ENCODE peak calls at places on chromosomes 6 and 20, in seven cellular contexts. C is IMR-90, Y is H1, Q is mammary epithelial cell, P is HepG2, I is HCT116, V is astrocyte. H is an unnamed sample.
A peak's percentile ranks its signal among the peaks of the same experiment; 100 is the strongest.

GRCh38 chr6:121791396-121792315 is 356.2 kb downstream of the GJA1 start:
- DNase-seq in C (no peak), Y (no peak), Q (no peak), P (no peak), I (no peak), V (no peak), H (no peak)

GRCh38 chr6:23137596-23137995 is 568.2 kb downstream of the HDGFL1 start:
- DNase-seq in C (peak; percentile 49), Y (no peak), Q (no peak), P (no peak), I (no peak), V (peak; percentile 52), H (no peak)

GRCh38 chr6:154039231-154039842 is at the start of gene OPRM1:
- DNase-seq in C (no peak), Y (peak; percentile 95), Q (peak; percentile 24), P (no peak), I (no peak), V (peak; percentile 4), H (no peak)

GRCh38 chr6:44512868-44513641 is 125.5 kb downstream of the CDC5L start:
- DNase-seq in C (no peak), Y (peak; percentile 26), Q (peak; percentile 21), P (no peak), I (peak; percentile 12), V (peak; percentile 61), H (peak; percentile 3)

GRCh38 chr20:725491-725890 is 42.8 kb downstream of the SLC52A3 start:
- DNase-seq in C (no peak), Y (no peak), Q (no peak), P (no peak), I (no peak), V (no peak), H (no peak)

GRCh38 chr20:1263853-1264252 is 2.2 kb upstream of the SNPH start:
- DNase-seq in C (peak; percentile 60), Y (no peak), Q (no peak), P (no peak), I (no peak), V (peak; percentile 16), H (no peak)

GRCh38 chr6:32436995-32437836 is 2.5 kb upstream of the HLA-DRA start:
- DNase-seq in C (peak; percentile 17), Y (no peak), Q (no peak), P (no peak), I (no peak), V (no peak), H (peak; percentile 93)

GRCh38 chr6:108850669-108851467 is 2.6 kb downstream of the ARMC2 start:
- DNase-seq in C (no peak), Y (no peak), Q (no peak), P (peak; percentile 15), I (no peak), V (no peak), H (no peak)

GRCh38 chr20:44309763-44310663 is 989 bp downstream of the FITM2 start:
- DNase-seq in C (peak; percentile 58), Y (no peak), Q (peak; percentile 39), P (no peak), I (no peak), V (peak; percentile 25), H (peak; percentile 6)

GRCh38 chr6:119361209-119361608 is 11.6 kb upstream of the MAN1A1 start:
- DNase-seq in C (no peak), Y (no peak), Q (no peak), P (no peak), I (no peak), V (no peak), H (no peak)

GRCh38 chr6:34241351-34242215 is 4.9 kb downstream of the HMGA1 start:
- DNase-seq in C (no peak), Y (no peak), Q (no peak), P (no peak), I (no peak), V (no peak), H (no peak)

GRCh38 chr20:59405819-59406218 is 105.4 kb downstream of the EDN3 start:
- DNase-seq in C (no peak), Y (no peak), Q (no peak), P (no peak), I (no peak), V (no peak), H (no peak)

GRCh38 chr6:166293731-166294584 is 14.2 kb downstream of the PRR18 start:
- DNase-seq in C (no peak), Y (no peak), Q (no peak), P (no peak), I (no peak), V (no peak), H (no peak)

GRCh38 chr20:6828794-6829423 is 61.4 kb downstream of the BMP2 start:
- DNase-seq in C (peak; percentile 43), Y (peak; percentile 69), Q (peak; percentile 68), P (peak; percentile 74), I (peak; percentile 21), V (peak; percentile 12), H (peak; percentile 65)

GRCh38 chr20:54470697-54471096 is 4.7 kb upstream of the DOK5 start:
- DNase-seq in C (no peak), Y (no peak), Q (no peak), P (no peak), I (no peak), V (no peak), H (no peak)
- H2AFZ ChIP-seq in C (no peak overlapping the region), Y (no peak overlapping the region), Q (no peak overlapping the region), P (no peak overlapping the region), I (no peak overlapping the region), V (no peak overlapping the region), H (no peak overlapping the region)

GRCh38 chr20:40050596-40050995 is 638.4 kb downstream of the MAFB start:
- DNase-seq in C (no peak), Y (no peak), Q (peak; percentile 75), P (no peak), I (no peak), V (no peak), H (no peak)
- H2AFZ ChIP-seq in C (no peak overlapping the region), Y (no peak overlapping the region), Q (no peak overlapping the region), P (no peak overlapping the region), I (no peak overlapping the region), V (no peak overlapping the region), H (no peak overlapping the region)

DNA sequence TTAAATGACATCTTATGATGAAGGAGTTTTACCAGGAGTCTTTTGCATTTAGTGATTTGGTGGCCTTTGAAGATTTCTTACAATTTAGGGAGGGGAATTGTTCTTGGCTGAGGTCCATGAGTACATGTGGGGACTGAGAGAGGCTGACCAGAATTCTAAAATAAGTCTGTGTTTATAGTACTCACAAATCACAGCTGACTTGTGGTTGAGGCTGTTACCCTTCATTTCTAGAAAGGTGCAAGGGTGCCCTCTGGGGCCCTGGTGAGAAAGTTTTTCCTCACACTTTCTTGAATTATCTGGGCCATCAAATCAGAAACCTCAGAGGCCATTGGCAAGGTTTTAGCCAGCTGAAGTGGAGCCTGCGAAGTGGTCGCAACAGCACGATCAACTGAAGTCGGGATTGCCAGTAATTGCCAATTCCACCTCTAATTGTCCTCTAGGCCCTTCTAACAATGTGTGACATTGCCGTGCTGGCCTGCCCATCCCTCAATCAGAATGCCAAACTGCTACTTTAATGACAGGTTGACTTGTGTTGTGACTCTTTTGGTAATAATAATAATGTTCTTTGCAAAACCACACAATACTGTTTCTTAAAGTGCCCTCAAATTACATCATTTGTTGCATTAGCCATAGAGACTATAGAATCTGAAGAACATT is 221.6 kb downstream of the OGFRL1 start:
- DNase-seq in C (peak; percentile 84), Y (peak; percentile 56), Q (peak; percentile 58), P (peak; percentile 9), I (peak; percentile 27), V (peak; percentile 68), H (peak; percentile 65)
- H2AFZ ChIP-seq in C (peak overlapping the region; percentile 68), Y (peak overlapping the region; percentile 79), Q (peak overlapping the region; percentile 25), P (no peak overlapping the region), I (no peak overlapping the region), V (no peak overlapping the region), H (no peak overlapping the region)

GRCh38 chr6:135088818-135089809 is 34.5 kb upstream of the HBS1L start:
- DNase-seq in C (peak; percentile 72), Y (no peak), Q (peak; percentile 81), P (peak; percentile 25), I (peak; percentile 13), V (peak; percentile 71), H (peak; percentile 51)
- H2AFZ ChIP-seq in C (no peak overlapping the region), Y (peak overlapping the region; percentile 74), Q (no peak overlapping the region), P (no peak overlapping the region), I (peak overlapping the region; percentile 8), V (no peak overlapping the region), H (no peak overlapping the region)

GRCh38 chr6:136173519-136174507 is 76.3 kb downstream of the MTFR2 start:
- DNase-seq in C (peak; percentile 96), Y (no peak), Q (no peak), P (no peak), I (no peak), V (peak; percentile 15), H (no peak)
- H2AFZ ChIP-seq in C (peak overlapping the region; percentile 91), Y (peak overlapping the region; percentile 11), Q (no peak overlapping the region), P (no peak overlapping the region), I (no peak overlapping the region), V (no peak overlapping the region), H (no peak overlapping the region)

GRCh38 chr6:7238900-7239589 is 74.0 kb downstream of the SSR1 start:
- DNase-seq in C (peak; percentile 67), Y (peak; percentile 90), Q (peak; percentile 58), P (peak; percentile 94), I (peak; percentile 77), V (peak; percentile 49), H (peak; percentile 93)
- H2AFZ ChIP-seq in C (no peak overlapping the region), Y (no peak overlapping the region), Q (no peak overlapping the region), P (no peak overlapping the region), I (no peak overlapping the region), V (no peak overlapping the region), H (peak overlapping the region; percentile 34)

GRCh38 chr20:50467618-50468373 is 42.4 kb upstream of the PTPN1 start:
- DNase-seq in C (peak; percentile 50), Y (no peak), Q (peak; percentile 28), P (peak; percentile 77), I (peak; percentile 73), V (peak; percentile 29), H (peak; percentile 63)
- H2AFZ ChIP-seq in C (peak overlapping the region; percentile 68), Y (no peak overlapping the region), Q (no peak overlapping the region), P (no peak overlapping the region), I (peak overlapping the region; percentile 73), V (peak overlapping the region; percentile 31), H (peak overlapping the region; percentile 88)

DNA sequence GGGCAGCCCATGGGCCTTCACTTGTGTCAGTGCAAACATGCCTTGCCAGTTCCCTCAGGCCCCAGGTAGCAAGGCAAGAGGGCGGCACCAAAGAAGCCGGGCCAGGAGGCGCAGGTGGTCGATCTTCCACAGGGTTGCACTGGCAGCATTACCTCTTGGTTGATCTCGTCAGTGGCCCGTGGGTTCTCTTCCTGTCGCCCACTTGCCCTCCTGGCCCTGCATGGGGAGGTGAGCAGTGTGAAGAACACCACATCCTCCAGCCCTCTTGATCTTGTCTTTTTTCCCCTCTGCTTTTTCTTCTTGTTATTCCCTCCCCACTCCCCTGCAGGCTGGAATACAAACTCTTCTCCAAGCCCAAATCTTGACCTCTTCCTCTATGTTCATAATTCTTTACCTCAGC is 3.0 kb upstream of the CST11 start:
- DNase-seq in C (no peak), Y (no peak), Q (no peak), P (no peak), I (no peak), V (no peak), H (no peak)
- H2AFZ ChIP-seq in C (peak overlapping the region; percentile 18), Y (no peak overlapping the region), Q (no peak overlapping the region), P (no peak overlapping the region), I (no peak overlapping the region), V (no peak overlapping the region), H (no peak overlapping the region)